ENCODE peak calls at places on chromosome 21, in five cellular contexts. W, A, T, Y and M are unnamed samples.

GRCh38 chr21:38388684-38389676 is 109.3 kb downstream of the ERG start:
- DNase-seq in W (no peak), A (no peak), T (peak), Y (no peak), M (no peak)

GRCh38 chr21:37849703-37850102 is 66.6 kb downstream of the KCNJ6 start:
- DNase-seq in W (no peak), A (no peak), T (peak), Y (no peak), M (peak)

GRCh38 chr21:38806153-38806941 is 618 bp downstream of the ETS2 start:
- DNase-seq in W (peak), A (no peak), T (no peak), Y (no peak), M (no peak)

GRCh38 chr21:43203523-43204080 is 34.8 kb downstream of the CRYAA start:
- DNase-seq in W (no peak), A (no peak), T (no peak), Y (no peak), M (no peak)

GRCh38 chr21:38942617-38943245 is 137.0 kb downstream of the ETS2 start:
- DNase-seq in W (no peak), A (no peak), T (no peak), Y (no peak), M (no peak)

GRCh38 chr21:37758997-37759396 is 157.3 kb downstream of the KCNJ6 start:
- DNase-seq in W (no peak), A (no peak), T (peak), Y (no peak), M (peak)

GRCh38 chr21:31553461-31553860 is 106.0 kb upstream of the SOD1 start:
- DNase-seq in W (no peak), A (no peak), T (no peak), Y (no peak), M (no peak)

GRCh38 chr21:14114251-14114650 is 96.5 kb downstream of the LIPI start:
- DNase-seq in W (no peak), A (peak), T (no peak), Y (no peak), M (peak)

GRCh38 chr21:28742527-28742926 is 250.2 kb downstream of the LTN1 start:
- DNase-seq in W (no peak), A (no peak), T (peak), Y (no peak), M (peak)

GRCh38 chr21:30478015-30478414 is 2.2 kb downstream of the KRTAP19-1 start:
- DNase-seq in W (no peak), A (peak), T (no peak), Y (no peak), M (peak)

GRCh38 chr21:45011911-45012660 is 62.3 kb upstream of the ADARB1 start:
- DNase-seq in W (peak), A (peak), T (peak), Y (peak), M (peak)

GRCh38 chr21:34892196-34892595 is 156.9 kb downstream of the RUNX1 start:
- DNase-seq in W (no peak), A (no peak), T (no peak), Y (no peak), M (no peak)

GRCh38 chr21:39613029-39613934 is 542 bp downstream of the B3GALT5 start:
- DNase-seq in W (no peak), A (no peak), T (no peak), Y (no peak), M (no peak)

GRCh38 chr21:44352253-44352860 is 1.1 kb upstream of the TRPM2 start:
- DNase-seq in W (no peak), A (no peak), T (no peak), Y (no peak), M (no peak)

GRCh38 chr21:39392981-39393380 is 44.1 kb upstream of the HMGN1 start:
- DNase-seq in W (no peak), A (no peak), T (no peak), Y (no peak), M (no peak)

GRCh38 chr21:44298301-44298700 is 1.6 kb upstream of the PFKL start:
- DNase-seq in W (no peak), A (no peak), T (no peak), Y (no peak), M (no peak)

GRCh38 chr21:37364722-37365121 is 1.9 kb upstream of the DYRK1A start:
- DNase-seq in W (no peak), A (no peak), T (no peak), Y (no peak), M (no peak)

GRCh38 chr21:44065428-44065827 is 41.8 kb upstream of the PWP2 start:
- DNase-seq in W (no peak), A (no peak), T (peak), Y (no peak), M (no peak)

GRCh38 chr21:17660862-17661261 is 48.2 kb upstream of the BTG3 start:
- DNase-seq in W (no peak), A (no peak), T (no peak), Y (no peak), M (no peak)

GRCh38 chr21:31713973-31714740 is 17.8 kb downstream of the SCAF4 start:
- DNase-seq in W (no peak), A (no peak), T (peak), Y (no peak), M (no peak)

GRCh38 chr21:31545036-31545435 is 114.5 kb upstream of the SOD1 start:
- DNase-seq in W (no peak), A (no peak), T (no peak), Y (no peak), M (no peak)

GRCh38 chr21:38475519-38475918 is 22.8 kb downstream of the ERG start:
- DNase-seq in W (no peak), A (no peak), T (no peak), Y (no peak), M (no peak)

GRCh38 chr21:15289246-15289645 is 224.4 kb upstream of the NRIP1 start:
- DNase-seq in W (no peak), A (no peak), T (no peak), Y (no peak), M (no peak)

GRCh38 chr21:25895565-25896205 is 160.9 kb downstream of the GABPA start:
- DNase-seq in W (no peak), A (no peak), T (no peak), Y (no peak), M (peak)

GRCh38 chr21:37904879-37905278 is 11.4 kb downstream of the KCNJ6 start:
- DNase-seq in W (no peak), A (no peak), T (no peak), Y (no peak), M (no peak)

GRCh38 chr21:17512245-17513213 is at the start of gene CXADR:
- DNase-seq in W (peak), A (no peak), T (no peak), Y (peak), M (peak)

GRCh38 chr21:32604484-32604883 is 7.7 kb downstream of the CFAP298 start:
- DNase-seq in W (no peak), A (no peak), T (no peak), Y (no peak), M (no peak)

GRCh38 chr21:15894596-15894995 is 164.8 kb downstream of the USP25 start:
- DNase-seq in W (no peak), A (no peak), T (no peak), Y (no peak), M (peak)

GRCh38 chr21:33817663-33818433 is 97.8 kb downstream of the ATP5PO start:
- DNase-seq in W (no peak), A (no peak), T (no peak), Y (no peak), M (no peak)
- H3K27ac ChIP-seq in W (no peak), A (no peak), T (no peak), Y (no peak), M (no peak)

GRCh38 chr21:46078984-46079356 is 18.9 kb upstream of the COL6A2 start:
- DNase-seq in W (peak), A (no peak), T (no peak), Y (peak), M (no peak)
- H3K27ac ChIP-seq in W (no peak), A (no peak), T (peak), Y (peak), M (no peak)

GRCh38 chr21:36297555-36297937 is 22.5 kb upstream of the MORC3 start:
- DNase-seq in W (no peak), A (no peak), T (no peak), Y (no peak), M (no peak)

DNA sequence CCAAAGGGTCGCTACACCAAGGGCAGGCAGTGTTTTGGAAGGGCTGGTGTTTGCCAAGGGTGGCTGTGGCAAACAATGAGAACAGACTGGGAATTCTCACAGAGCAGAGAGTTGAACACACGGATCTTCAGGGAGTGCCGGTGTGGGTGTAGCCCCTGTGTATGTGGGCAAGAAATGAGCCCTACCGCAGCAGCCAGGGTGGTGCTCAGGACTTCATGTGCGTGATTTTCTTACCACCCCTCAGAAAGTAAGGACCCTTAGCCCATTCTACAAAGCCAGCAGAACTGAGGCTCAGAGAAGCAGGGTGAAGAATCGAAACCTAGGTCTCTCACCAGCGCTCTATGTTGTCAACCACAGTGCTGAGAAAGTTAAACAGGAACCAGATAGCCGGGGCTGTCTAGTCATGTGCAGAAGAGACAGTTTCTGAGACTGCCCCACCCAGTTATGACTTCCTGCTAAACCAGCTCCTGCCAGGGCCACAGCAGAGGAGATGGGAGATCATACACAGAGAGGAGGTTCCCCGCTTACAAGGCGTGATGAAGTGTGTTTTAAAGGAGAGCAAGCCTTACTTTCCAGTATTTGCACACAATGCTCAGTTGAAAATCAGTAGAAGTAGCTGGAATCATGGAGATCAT is 21.9 kb upstream of the MORC3 start:
- DNase-seq in W (no peak), A (peak), T (no peak), Y (peak), M (peak)
- H3K27ac ChIP-seq in W (no peak), A (peak), T (no peak), Y (no peak), M (peak)

GRCh38 chr21:41648591-41649031 is 118.2 kb downstream of the RIPK4 start:
- DNase-seq in W (no peak), A (no peak), T (peak), Y (no peak), M (peak)
- H3K27ac ChIP-seq in W (no peak), A (no peak), T (peak), Y (no peak), M (peak)